ENCODE peak calls at places on chromosome 21, in seven cellular contexts. T, Y, K, N, E, C and D are unnamed samples.

GRCh38 chr21:32359719-32360260 is 33.0 kb downstream of the URB1 start:
- DNase-seq in T (peak; percentile 50), N (no peak), C (no peak), K (no peak), Y (no peak), E (no peak), D (no peak)

GRCh38 chr21:36732217-36732616 is 33.3 kb downstream of the SIM2 start:
- DNase-seq in T (no peak), Y (no peak), K (no peak), E (no peak), N (no peak), C (no peak), D (no peak)

GRCh38 chr21:17784604-17785402 is 34.4 kb downstream of the C21orf91 start:
- DNase-seq in K (no peak), E (no peak), Y (no peak), C (no peak), N (no peak), T (no peak), D (no peak)

GRCh38 chr21:43272591-43272990 is 103.8 kb downstream of the CRYAA start:
- DNase-seq in E (no peak), N (no peak), K (no peak), T (no peak), C (no peak), Y (no peak), D (no peak)

GRCh38 chr21:37006521-37007291 is at the start of gene RIPPLY3:
- DNase-seq in E (no peak), T (no peak), Y (peak; percentile 7), K (peak; percentile 56), N (no peak), C (no peak), D (no peak)

GRCh38 chr21:28257276-28257675 is 735.4 kb downstream of the LTN1 start:
- DNase-seq in C (no peak), T (no peak), N (no peak), K (no peak), Y (no peak), E (no peak), D (no peak)

GRCh38 chr21:25171438-25171837 is 435.8 kb downstream of the MRPL39 start:
- DNase-seq in N (no peak), K (no peak), C (no peak), T (no peak), Y (no peak), E (no peak), D (no peak)

GRCh38 chr21:39649526-39649925 is 36.8 kb downstream of the B3GALT5 start:
- DNase-seq in Y (no peak), K (no peak), T (no peak), C (no peak), E (no peak), N (no peak), D (no peak)

GRCh38 chr21:35565204-35565611 is 495.1 kb downstream of the SETD4 start:
- DNase-seq in N (peak; percentile 70), C (no peak), Y (no peak), T (no peak), E (no peak), K (no peak), D (peak; percentile 46)

GRCh38 chr21:38140192-38140905 is 116.4 kb upstream of the KCNJ15 start:
- DNase-seq in E (no peak), K (no peak), Y (no peak), N (peak; percentile 68), T (peak; percentile 17), C (no peak), D (peak; percentile 50)

GRCh38 chr21:32734214-32734613 is 6.4 kb upstream of the SYNJ1 start:
- DNase-seq in N (no peak), C (no peak), K (no peak), Y (no peak), T (no peak), E (no peak), D (no peak)

GRCh38 chr21:31580866-31581276 is 78.6 kb upstream of the SOD1 start:
- DNase-seq in N (peak; percentile 61), C (peak; percentile 70), Y (peak; percentile 62), T (peak; percentile 35), E (peak; percentile 69), K (peak; percentile 74), D (peak; percentile 76)

GRCh38 chr21:32994305-32994704 is 31.4 kb upstream of the OLIG2 start:
- DNase-seq in T (no peak), N (no peak), K (no peak), E (no peak), Y (no peak), C (no peak), D (no peak)

GRCh38 chr21:43591468-43592050 is 67.7 kb downstream of the HSF2BP start:
- DNase-seq in T (no peak), E (no peak), N (no peak), C (no peak), Y (no peak), K (no peak), D (no peak)

GRCh38 chr21:26715878-26716506 is 129.2 kb downstream of the ADAMTS1 start:
- DNase-seq in E (no peak), N (no peak), T (peak; percentile 10), C (no peak), Y (no peak), K (peak; percentile 79), D (peak; percentile 32)

GRCh38 chr21:28590026-28590425 is 402.7 kb downstream of the LTN1 start:
- DNase-seq in E (no peak), C (no peak), N (no peak), T (no peak), Y (no peak), K (no peak), D (no peak)

GRCh38 chr21:29473808-29474207 is 175.1 kb downstream of the BACH1 start:
- DNase-seq in N (no peak), K (no peak), Y (no peak), T (no peak), E (no peak), C (no peak), D (no peak)

GRCh38 chr21:32064511-32064910 is 191.7 kb downstream of the HUNK start:
- DNase-seq in E (no peak), Y (no peak), K (no peak), C (no peak), T (no peak), N (no peak), D (no peak)

GRCh38 chr21:37507716-37508115 is 141.1 kb downstream of the DYRK1A start:
- DNase-seq in E (no peak), N (no peak), Y (no peak), K (no peak), C (no peak), T (no peak), D (no peak)

GRCh38 chr21:44920694-44921604 is at the start of gene ITGB2:
- DNase-seq in E (no peak), C (peak; percentile 48), T (no peak), K (no peak), Y (peak; percentile 54), N (peak; percentile 84), D (no peak)

GRCh38 chr21:38351961-38352521 is 95.2 kb downstream of the KCNJ15 start:
- DNase-seq in C (no peak), E (no peak), T (peak; percentile 3), K (no peak), N (no peak), Y (no peak), D (no peak)

GRCh38 chr21:15480160-15480559 is 249.6 kb upstream of the USP25 start:
- DNase-seq in E (no peak), K (no peak), C (no peak), Y (no peak), T (no peak), N (no peak), D (no peak)
- H3K27ac ChIP-seq in E (no peak overlapping the region), K (no peak overlapping the region), C (no peak overlapping the region), Y (no peak overlapping the region), T (peak overlapping the region; percentile 76), N (no peak overlapping the region), D (no peak overlapping the region)

DNA sequence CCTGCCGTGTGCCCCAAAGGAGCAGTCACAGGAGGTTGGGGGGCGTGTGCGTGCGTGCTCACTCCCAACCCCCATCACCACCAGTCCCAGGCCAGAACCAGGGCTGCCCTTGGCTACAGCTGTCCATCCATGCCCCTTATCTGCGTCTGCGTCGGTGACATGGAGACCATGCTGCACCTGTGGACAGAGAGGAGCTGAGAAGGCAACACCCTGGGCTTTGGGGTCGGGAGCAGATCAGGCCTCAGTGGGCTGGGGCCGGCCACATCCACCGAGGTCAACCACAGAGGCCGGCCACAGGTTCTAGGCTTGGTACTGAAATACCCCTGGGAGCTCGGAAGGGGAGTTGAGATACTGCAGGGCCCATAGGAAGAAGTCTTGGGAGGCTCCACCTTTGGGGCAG is 23.5 kb downstream of the COL6A1 start:
- DNase-seq in K (peak; percentile 27), T (no peak), N (no peak), C (no peak), E (no peak), Y (no peak), D (no peak)
- H3K27ac ChIP-seq in K (no peak overlapping the region), T (no peak overlapping the region), N (no peak overlapping the region), C (no peak overlapping the region), E (no peak overlapping the region), Y (no peak overlapping the region), D (peak overlapping the region; percentile 29)

DNA sequence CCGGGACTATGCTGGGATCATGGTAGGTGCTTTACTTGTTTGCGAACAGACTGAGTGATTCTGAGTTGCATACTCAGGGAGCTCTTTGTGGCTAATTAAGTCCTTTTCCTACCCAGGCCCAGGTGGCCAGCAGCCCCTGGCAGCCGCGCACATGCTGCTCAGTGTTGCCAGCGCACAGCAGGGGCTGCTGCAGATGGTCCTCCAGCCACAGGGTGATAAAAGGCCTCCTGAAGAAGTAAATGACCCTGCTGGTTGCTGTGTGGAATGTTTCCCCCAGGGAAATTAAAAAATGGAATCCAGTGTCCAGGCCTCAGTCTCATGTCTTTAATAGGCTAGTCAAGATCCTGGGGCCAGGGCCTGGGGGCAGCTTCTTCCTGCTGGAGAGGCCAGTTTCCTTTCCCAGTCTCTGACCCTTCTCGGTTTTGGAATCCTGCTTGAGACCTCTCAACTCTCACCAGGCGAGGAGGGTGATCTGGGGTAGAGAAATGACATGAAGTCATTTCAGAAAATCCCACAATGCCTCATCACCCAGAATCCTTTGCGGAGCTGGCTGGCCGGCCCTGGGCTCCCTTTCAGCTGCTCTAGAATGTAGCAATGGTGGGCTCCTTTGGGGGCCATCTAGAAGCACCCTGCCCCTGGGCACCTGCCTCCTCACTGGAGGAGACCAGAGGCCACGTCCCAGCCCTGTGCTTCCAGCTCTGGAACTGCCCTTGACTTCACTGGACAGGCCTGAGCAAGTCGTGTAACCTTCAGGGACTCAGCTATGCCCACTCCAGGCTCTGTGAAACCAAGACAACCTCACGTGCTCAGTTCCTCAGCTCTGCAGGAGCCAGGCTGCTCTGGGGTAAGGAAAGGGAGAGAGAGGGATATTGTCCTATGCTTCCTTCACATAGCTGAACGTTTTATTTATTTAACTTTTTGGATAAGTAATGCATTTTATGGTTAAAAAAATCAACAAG is 131.4 kb downstream of the MRPS6 start:
- DNase-seq in E (no peak), C (no peak), T (no peak), N (no peak), K (no peak), Y (no peak), D (no peak)
- H3K27ac ChIP-seq in E (no peak overlapping the region), C (no peak overlapping the region), T (peak overlapping the region; percentile 5), N (no peak overlapping the region), K (no peak overlapping the region), Y (no peak overlapping the region), D (peak overlapping the region; percentile 71)

GRCh38 chr21:41217656-41218380 is 49.9 kb downstream of the BACE2 start:
- DNase-seq in C (no peak), Y (no peak), K (peak; percentile 46), N (no peak), T (no peak), E (no peak), D (peak; percentile 84)
- H3K27ac ChIP-seq in C (no peak overlapping the region), Y (no peak overlapping the region), K (no peak overlapping the region), N (no peak overlapping the region), T (no peak overlapping the region), E (peak overlapping the region; percentile 41), D (peak overlapping the region; percentile 66)

GRCh38 chr21:42122398-42122797 is 51.3 kb downstream of the UMODL1 start:
- DNase-seq in E (no peak), T (no peak), C (no peak), Y (no peak), K (no peak), N (no peak), D (no peak)
- H3K27ac ChIP-seq in E (no peak overlapping the region), T (no peak overlapping the region), C (no peak overlapping the region), Y (no peak overlapping the region), K (no peak overlapping the region), N (no peak overlapping the region), D (no peak overlapping the region)